ENCODE peak calls at places on chromosome 5, in seven cellular contexts. One of them, this sample, is unnamed.

GRCh38 chr5:10228288-10228687 is 21.4 kb downstream of the ATPSCKMT start:
- DNase-seq in K562: no peak
- DNase-seq in GM12891: no peak
- DNase-seq in GM12878: no peak
- DNase-seq in HepG2: no peak
- DNase-seq in H1: no peak
- DNase-seq in SK-N-SH: no peak
- DNase-seq in this sample: no peak

GRCh38 chr5:173201636-173202265 is 33.3 kb downstream of the NKX2-5 start:
- DNase-seq in H1: no peak
- DNase-seq in K562: no peak
- DNase-seq in GM12891: no peak
- DNase-seq in SK-N-SH: no peak
- DNase-seq in GM12878: no peak
- DNase-seq in HepG2: peak
- DNase-seq in this sample: no peak

GRCh38 chr5:97142521-97143254 is at the start of gene LIX1:
- DNase-seq in K562: peak
- DNase-seq in HepG2: peak
- DNase-seq in GM12878: no peak
- DNase-seq in SK-N-SH: peak
- DNase-seq in GM12891: peak
- DNase-seq in H1: peak
- DNase-seq in this sample: peak

GRCh38 chr5:134600600-134600999 is 32.0 kb downstream of the SAR1B start:
- DNase-seq in K562: no peak
- DNase-seq in GM12878: no peak
- DNase-seq in GM12891: no peak
- DNase-seq in SK-N-SH: no peak
- DNase-seq in HepG2: no peak
- DNase-seq in H1: no peak
- DNase-seq in this sample: no peak

GRCh38 chr5:20367178-20367577 is 379.2 kb upstream of the CDH18 start:
- DNase-seq in HepG2: no peak
- DNase-seq in SK-N-SH: no peak
- DNase-seq in K562: no peak
- DNase-seq in GM12891: no peak
- DNase-seq in H1: no peak
- DNase-seq in GM12878: no peak
- DNase-seq in this sample: no peak

GRCh38 chr5:73764586-73764985 is 138.6 kb downstream of the ARHGEF28 start:
- DNase-seq in K562: no peak
- DNase-seq in SK-N-SH: no peak
- DNase-seq in GM12878: no peak
- DNase-seq in H1: no peak
- DNase-seq in GM12891: no peak
- DNase-seq in HepG2: peak
- DNase-seq in this sample: no peak

GRCh38 chr5:134114886-134115805 is 665 bp downstream of the TCF7 start:
- DNase-seq in HepG2: peak
- DNase-seq in GM12891: no peak
- DNase-seq in SK-N-SH: peak
- DNase-seq in GM12878: no peak
- DNase-seq in H1: peak
- DNase-seq in K562: peak
- DNase-seq in this sample: peak

GRCh38 chr5:127572930-127573329 is 55.5 kb downstream of the PRRC1 start:
- DNase-seq in HepG2: no peak
- DNase-seq in H1: no peak
- DNase-seq in GM12878: no peak
- DNase-seq in GM12891: no peak
- DNase-seq in SK-N-SH: no peak
- DNase-seq in K562: no peak
- DNase-seq in this sample: no peak

GRCh38 chr5:168651654-168652053 is 72.5 kb upstream of the PANK3 start:
- DNase-seq in HepG2: no peak
- DNase-seq in SK-N-SH: no peak
- DNase-seq in GM12878: no peak
- DNase-seq in H1: no peak
- DNase-seq in GM12891: no peak
- DNase-seq in K562: no peak
- DNase-seq in this sample: no peak

GRCh38 chr5:37514946-37515345 is 135.8 kb downstream of the WDR70 start:
- DNase-seq in GM12878: no peak
- DNase-seq in H1: no peak
- DNase-seq in K562: no peak
- DNase-seq in SK-N-SH: no peak
- DNase-seq in HepG2: no peak
- DNase-seq in GM12891: no peak
- DNase-seq in this sample: no peak

GRCh38 chr5:133253661-133254060 is 201.8 kb downstream of the HSPA4 start:
- DNase-seq in GM12878: no peak
- DNase-seq in H1: no peak
- DNase-seq in SK-N-SH: no peak
- DNase-seq in K562: no peak
- DNase-seq in HepG2: no peak
- DNase-seq in GM12891: no peak
- DNase-seq in this sample: no peak

GRCh38 chr5:172559004-172559932 is 81.8 kb upstream of the NEURL1B start:
- DNase-seq in K562: no peak
- DNase-seq in H1: no peak
- DNase-seq in SK-N-SH: no peak
- DNase-seq in GM12878: no peak
- DNase-seq in GM12891: no peak
- DNase-seq in HepG2: no peak
- DNase-seq in this sample: no peak

GRCh38 chr5:155290937-155291336 is 277.4 kb downstream of the KIF4B start:
- DNase-seq in GM12878: no peak
- DNase-seq in HepG2: no peak
- DNase-seq in SK-N-SH: peak
- DNase-seq in K562: no peak
- DNase-seq in GM12891: no peak
- DNase-seq in H1: no peak
- DNase-seq in this sample: no peak

GRCh38 chr5:123422433-123423277 is 548 bp downstream of the CEP120 start:
- DNase-seq in HepG2: peak
- DNase-seq in H1: no peak
- DNase-seq in K562: peak
- DNase-seq in GM12878: no peak
- DNase-seq in GM12891: peak
- DNase-seq in SK-N-SH: no peak
- DNase-seq in this sample: no peak

GRCh38 chr5:154198611-154199230 is 8.2 kb downstream of the GALNT10 start:
- DNase-seq in K562: no peak
- DNase-seq in SK-N-SH: no peak
- DNase-seq in HepG2: peak
- DNase-seq in GM12891: no peak
- DNase-seq in GM12878: no peak
- DNase-seq in H1: no peak
- DNase-seq in this sample: no peak

GRCh38 chr5:173963107-173963506 is 25.9 kb upstream of the C5orf47 start:
- DNase-seq in H1: no peak
- DNase-seq in SK-N-SH: no peak
- DNase-seq in HepG2: no peak
- DNase-seq in GM12878: no peak
- DNase-seq in GM12891: no peak
- DNase-seq in K562: no peak
- DNase-seq in this sample: no peak

GRCh38 chr5:76855961-76856360 is 6.1 kb downstream of the S100Z start:
- DNase-seq in K562: peak
- DNase-seq in HepG2: no peak
- DNase-seq in GM12891: no peak
- DNase-seq in GM12878: no peak
- DNase-seq in SK-N-SH: no peak
- DNase-seq in H1: no peak
- DNase-seq in this sample: no peak

GRCh38 chr5:10400834-10401233 is 40.8 kb upstream of the ROPN1L start:
- DNase-seq in GM12891: no peak
- DNase-seq in GM12878: no peak
- DNase-seq in H1: no peak
- DNase-seq in K562: no peak
- DNase-seq in HepG2: no peak
- DNase-seq in SK-N-SH: no peak
- DNase-seq in this sample: no peak

GRCh38 chr5:167950126-167950721 is 341.2 kb upstream of the WWC1 start:
- DNase-seq in K562: no peak
- DNase-seq in GM12891: no peak
- DNase-seq in GM12878: no peak
- DNase-seq in HepG2: no peak
- DNase-seq in SK-N-SH: no peak
- DNase-seq in H1: no peak
- DNase-seq in this sample: no peak

GRCh38 chr5:43515678-43516048 is 715 bp upstream of the C5orf34 start:
- DNase-seq in HepG2: no peak
- DNase-seq in SK-N-SH: no peak
- DNase-seq in GM12878: no peak
- DNase-seq in GM12891: no peak
- DNase-seq in H1: no peak
- DNase-seq in K562: no peak
- DNase-seq in this sample: no peak

GRCh38 chr5:147310059-147310704 is 75.4 kb downstream of the STK32A start:
- DNase-seq in K562: no peak
- DNase-seq in HepG2: no peak
- DNase-seq in H1: no peak
- DNase-seq in GM12891: no peak
- DNase-seq in GM12878: no peak
- DNase-seq in SK-N-SH: peak
- DNase-seq in this sample: no peak

DNA sequence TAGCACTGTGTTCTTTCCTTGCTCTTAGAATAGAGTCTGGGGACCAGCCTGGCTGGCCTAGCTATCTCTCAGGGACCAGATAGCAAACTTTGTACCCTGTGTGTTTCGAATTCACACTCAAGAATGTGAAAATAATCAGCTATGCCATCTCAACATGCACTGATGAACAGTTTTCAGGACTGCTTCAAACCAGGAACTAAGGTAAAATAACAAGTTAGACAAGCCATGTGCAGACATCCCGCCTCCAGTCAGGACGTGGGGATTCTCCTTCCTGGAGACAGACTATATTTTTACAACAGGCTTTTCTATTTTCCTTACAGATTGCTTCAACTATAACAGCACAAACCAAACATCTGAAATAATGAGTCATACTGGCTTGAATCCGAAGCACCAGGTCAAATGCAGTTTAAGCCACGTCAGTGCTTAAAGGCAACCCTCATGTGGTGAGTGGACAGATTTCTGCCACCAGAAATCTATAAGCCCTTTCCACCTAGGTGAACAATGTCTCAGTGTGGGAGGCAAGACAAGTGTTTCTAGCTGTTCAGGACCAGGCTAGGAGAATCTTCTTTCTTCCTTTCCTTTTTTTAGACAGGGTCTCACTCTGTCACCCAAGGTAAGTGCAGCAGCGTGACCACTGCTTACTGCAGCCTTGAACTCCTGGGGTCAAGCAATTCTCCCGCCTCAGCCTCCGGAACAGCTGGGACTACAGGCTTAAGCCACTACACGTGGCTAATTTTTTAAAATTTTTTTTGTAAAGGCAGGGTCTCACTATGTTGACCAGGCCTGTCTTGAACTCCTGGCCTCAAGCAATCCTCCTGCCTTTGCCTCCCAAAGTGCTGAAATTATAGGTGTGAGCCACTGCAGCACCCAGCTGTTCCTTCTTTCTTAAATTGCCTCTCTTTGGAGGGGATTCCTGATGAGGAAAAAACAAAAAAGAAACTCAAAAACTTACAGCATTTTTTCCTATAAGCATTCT is 53.3 kb downstream of the LHFPL2 start:
- DNase-seq in HepG2: peak
- DNase-seq in K562: peak
- DNase-seq in SK-N-SH: no peak
- DNase-seq in H1: no peak
- DNase-seq in GM12878: no peak
- DNase-seq in GM12891: no peak
- DNase-seq in this sample: no peak
- TF ChIP-seq POLR2AphosphoS5 in HepG2: no peak
- TF ChIP-seq POLR2AphosphoS5 in K562: no peak
- TF ChIP-seq POLR2AphosphoS5 in SK-N-SH: peak
- TF ChIP-seq POLR2AphosphoS5 in H1: no peak
- TF ChIP-seq POLR2AphosphoS5 in GM12878: no peak
- TF ChIP-seq POLR2AphosphoS5 in GM12891: no peak
- TF ChIP-seq POLR2AphosphoS5 in this sample: no peak

GRCh38 chr5:110054240-110054639 is 364.5 kb downstream of the MAN2A1 start:
- DNase-seq in HepG2: peak
- DNase-seq in K562: peak
- DNase-seq in GM12878: peak
- DNase-seq in H1: no peak
- DNase-seq in GM12891: no peak
- DNase-seq in SK-N-SH: peak
- DNase-seq in this sample: no peak
- TF ChIP-seq TAF1 in HepG2: no peak
- TF ChIP-seq TAF1 in K562: no peak
- TF ChIP-seq TAF1 in GM12878: no peak
- TF ChIP-seq TAF1 in H1: no peak
- TF ChIP-seq TAF1 in GM12891: no peak
- TF ChIP-seq TAF1 in SK-N-SH: no peak
- TF ChIP-seq TAF1 in this sample: no peak

GRCh38 chr5:33491941-33492340 is 51.2 kb downstream of the TARS1 start:
- DNase-seq in SK-N-SH: no peak
- DNase-seq in K562: no peak
- DNase-seq in GM12891: no peak
- DNase-seq in H1: no peak
- DNase-seq in GM12878: no peak
- DNase-seq in HepG2: peak
- DNase-seq in this sample: no peak
- TF ChIP-seq POLR2AphosphoS5 in SK-N-SH: no peak
- TF ChIP-seq POLR2AphosphoS5 in K562: no peak
- TF ChIP-seq POLR2AphosphoS5 in GM12891: no peak
- TF ChIP-seq POLR2AphosphoS5 in H1: no peak
- TF ChIP-seq POLR2AphosphoS5 in GM12878: no peak
- TF ChIP-seq POLR2AphosphoS5 in HepG2: no peak
- TF ChIP-seq POLR2AphosphoS5 in this sample: no peak

DNA sequence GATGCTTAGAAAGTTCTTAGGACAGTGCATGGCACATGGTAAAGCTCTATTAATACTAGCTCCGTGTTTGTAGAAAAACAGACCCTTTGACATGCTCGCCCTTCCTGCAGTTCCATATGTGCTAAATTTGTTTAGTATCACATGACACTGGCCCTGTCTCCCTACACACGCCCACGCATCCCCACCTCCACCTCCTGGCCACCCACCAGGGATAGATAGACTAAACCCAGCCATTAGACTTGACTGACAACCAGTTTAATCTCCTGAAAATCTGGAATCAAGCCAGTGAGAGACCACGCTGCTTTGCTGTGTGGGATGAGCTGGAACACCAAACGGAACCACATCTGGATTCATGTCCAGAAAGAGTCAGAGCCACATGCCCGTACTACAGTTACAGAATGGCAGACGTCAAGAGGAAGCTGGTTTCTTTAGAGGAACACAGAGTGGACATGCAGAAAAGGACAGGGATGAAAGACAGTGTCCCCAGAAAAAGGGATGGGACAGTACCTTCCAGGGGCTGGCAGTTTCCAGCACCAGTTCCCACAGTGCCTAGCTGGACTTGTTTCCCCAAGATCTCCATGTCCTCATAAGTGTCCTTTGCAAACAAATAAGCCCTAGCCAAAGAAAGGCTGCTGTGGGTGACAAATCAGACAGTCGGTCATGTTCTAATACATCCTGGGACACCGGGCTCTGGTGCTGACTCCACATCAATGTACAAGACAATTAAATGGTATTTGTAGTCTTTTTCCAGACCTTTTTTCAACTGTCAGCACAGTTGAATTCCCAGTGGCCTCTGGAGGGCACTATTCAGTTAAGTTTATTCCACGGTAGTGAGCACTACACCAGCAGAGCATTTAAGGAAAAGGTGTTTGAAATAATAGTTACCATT is 186.2 kb downstream of the PDZD2 start:
- DNase-seq in K562: peak
- DNase-seq in SK-N-SH: peak
- DNase-seq in HepG2: peak
- DNase-seq in GM12891: no peak
- DNase-seq in H1: peak
- DNase-seq in GM12878: no peak
- DNase-seq in this sample: no peak
- TF ChIP-seq TAF1 in K562: no peak
- TF ChIP-seq TAF1 in SK-N-SH: no peak
- TF ChIP-seq TAF1 in HepG2: no peak
- TF ChIP-seq TAF1 in GM12891: no peak
- TF ChIP-seq TAF1 in H1: no peak
- TF ChIP-seq TAF1 in GM12878: no peak
- TF ChIP-seq TAF1 in this sample: no peak